ENCODE peak calls at places on chromosomes 6 and 20, in seven cellular contexts. One of them, this sample, is unnamed.

GRCh38 chr20:5073154-5074049 is 46.4 kb downstream of the PCNA start:
- DNase-seq in body of pancreas: peak
- DNase-seq in lower leg skin: peak
- DNase-seq in astrocyte of the cerebellum: peak
- DNase-seq in colonic mucosa: peak
- DNase-seq in tibial artery: peak
- DNase-seq in bronchial epithelial cell: peak
- DNase-seq in this sample: peak

GRCh38 chr6:138963531-138963930 is 24.5 kb downstream of the REPS1 start:
- DNase-seq in body of pancreas: peak
- DNase-seq in bronchial epithelial cell: no peak
- DNase-seq in astrocyte of the cerebellum: no peak
- DNase-seq in tibial artery: no peak
- DNase-seq in colonic mucosa: no peak
- DNase-seq in lower leg skin: no peak
- DNase-seq in this sample: no peak

GRCh38 chr20:23050847-23051627 is 1.6 kb upstream of the THBD start:
- DNase-seq in colonic mucosa: peak
- DNase-seq in astrocyte of the cerebellum: peak
- DNase-seq in lower leg skin: peak
- DNase-seq in bronchial epithelial cell: peak
- DNase-seq in tibial artery: peak
- DNase-seq in body of pancreas: peak
- DNase-seq in this sample: no peak

GRCh38 chr6:26500102-26500501 is at the start of gene BTN1A1:
- DNase-seq in tibial artery: no peak
- DNase-seq in colonic mucosa: no peak
- DNase-seq in lower leg skin: no peak
- DNase-seq in body of pancreas: no peak
- DNase-seq in bronchial epithelial cell: no peak
- DNase-seq in astrocyte of the cerebellum: no peak
- DNase-seq in this sample: no peak

GRCh38 chr6:107843400-107843799 is 19.3 kb upstream of the SCML4 start:
- DNase-seq in colonic mucosa: no peak
- DNase-seq in bronchial epithelial cell: peak
- DNase-seq in astrocyte of the cerebellum: no peak
- DNase-seq in tibial artery: no peak
- DNase-seq in body of pancreas: no peak
- DNase-seq in lower leg skin: no peak
- DNase-seq in this sample: no peak

GRCh38 chr6:163728442-163729126 is 314.1 kb downstream of the QKI start:
- DNase-seq in body of pancreas: no peak
- DNase-seq in astrocyte of the cerebellum: no peak
- DNase-seq in lower leg skin: peak
- DNase-seq in colonic mucosa: no peak
- DNase-seq in bronchial epithelial cell: no peak
- DNase-seq in tibial artery: no peak
- DNase-seq in this sample: no peak

GRCh38 chr20:25532015-25532751 is 53.1 kb downstream of the NINL start:
- DNase-seq in astrocyte of the cerebellum: no peak
- DNase-seq in bronchial epithelial cell: peak
- DNase-seq in body of pancreas: no peak
- DNase-seq in tibial artery: no peak
- DNase-seq in colonic mucosa: no peak
- DNase-seq in lower leg skin: peak
- DNase-seq in this sample: peak

GRCh38 chr6:593139-593906 is 63.6 kb downstream of the HUS1B start:
- DNase-seq in astrocyte of the cerebellum: peak
- DNase-seq in colonic mucosa: peak
- DNase-seq in bronchial epithelial cell: peak
- DNase-seq in body of pancreas: peak
- DNase-seq in lower leg skin: no peak
- DNase-seq in tibial artery: peak
- DNase-seq in this sample: peak

GRCh38 chr20:54140927-54141566 is 32.7 kb downstream of the CYP24A1 start:
- DNase-seq in bronchial epithelial cell: peak
- DNase-seq in body of pancreas: no peak
- DNase-seq in lower leg skin: no peak
- DNase-seq in tibial artery: no peak
- DNase-seq in colonic mucosa: no peak
- DNase-seq in astrocyte of the cerebellum: peak
- DNase-seq in this sample: peak

GRCh38 chr6:84645563-84646266 is 118.7 kb downstream of the TBX18 start:
- DNase-seq in tibial artery: no peak
- DNase-seq in body of pancreas: no peak
- DNase-seq in colonic mucosa: no peak
- DNase-seq in bronchial epithelial cell: peak
- DNase-seq in astrocyte of the cerebellum: no peak
- DNase-seq in lower leg skin: no peak
- DNase-seq in this sample: no peak

GRCh38 chr20:63900373-63900772 is 5.4 kb downstream of the DNAJC5 start:
- DNase-seq in colonic mucosa: no peak
- DNase-seq in tibial artery: no peak
- DNase-seq in astrocyte of the cerebellum: no peak
- DNase-seq in body of pancreas: no peak
- DNase-seq in bronchial epithelial cell: no peak
- DNase-seq in lower leg skin: no peak
- DNase-seq in this sample: no peak

GRCh38 chr6:113362542-113363430 is 494.4 kb upstream of the MARCKS start:
- DNase-seq in colonic mucosa: no peak
- DNase-seq in bronchial epithelial cell: peak
- DNase-seq in lower leg skin: no peak
- DNase-seq in astrocyte of the cerebellum: no peak
- DNase-seq in tibial artery: no peak
- DNase-seq in body of pancreas: no peak
- DNase-seq in this sample: no peak

GRCh38 chr6:48117246-48117645 is 6.2 kb upstream of the PTCHD4 start:
- DNase-seq in colonic mucosa: no peak
- DNase-seq in astrocyte of the cerebellum: no peak
- DNase-seq in body of pancreas: no peak
- DNase-seq in tibial artery: no peak
- DNase-seq in bronchial epithelial cell: no peak
- DNase-seq in lower leg skin: no peak
- DNase-seq in this sample: no peak

GRCh38 chr20:21719592-21720214 is 14.2 kb downstream of the PAX1 start:
- DNase-seq in colonic mucosa: peak
- DNase-seq in body of pancreas: peak
- DNase-seq in lower leg skin: no peak
- DNase-seq in astrocyte of the cerebellum: peak
- DNase-seq in tibial artery: peak
- DNase-seq in bronchial epithelial cell: peak
- DNase-seq in this sample: peak

GRCh38 chr6:16663896-16664295 is 97.4 kb downstream of the ATXN1 start:
- DNase-seq in colonic mucosa: no peak
- DNase-seq in bronchial epithelial cell: no peak
- DNase-seq in tibial artery: no peak
- DNase-seq in body of pancreas: no peak
- DNase-seq in lower leg skin: no peak
- DNase-seq in astrocyte of the cerebellum: no peak
- DNase-seq in this sample: no peak

GRCh38 chr20:20237093-20237959 is 130.6 kb upstream of the INSM1 start:
- DNase-seq in body of pancreas: peak
- DNase-seq in astrocyte of the cerebellum: peak
- DNase-seq in tibial artery: peak
- DNase-seq in lower leg skin: no peak
- DNase-seq in colonic mucosa: peak
- DNase-seq in bronchial epithelial cell: peak
- DNase-seq in this sample: peak

GRCh38 chr20:4167261-4168004 is 152.1 kb upstream of the RNF24 start:
- DNase-seq in colonic mucosa: no peak
- DNase-seq in astrocyte of the cerebellum: no peak
- DNase-seq in body of pancreas: peak
- DNase-seq in bronchial epithelial cell: no peak
- DNase-seq in lower leg skin: no peak
- DNase-seq in tibial artery: no peak
- DNase-seq in this sample: peak

GRCh38 chr6:101393291-101394251 is at the start of gene GRIK2:
- DNase-seq in lower leg skin: peak
- DNase-seq in bronchial epithelial cell: no peak
- DNase-seq in colonic mucosa: no peak
- DNase-seq in astrocyte of the cerebellum: no peak
- DNase-seq in tibial artery: no peak
- DNase-seq in body of pancreas: peak
- DNase-seq in this sample: peak

GRCh38 chr6:39206250-39206721 is 23.0 kb downstream of the KCNK5 start:
- DNase-seq in body of pancreas: peak
- DNase-seq in astrocyte of the cerebellum: no peak
- DNase-seq in bronchial epithelial cell: no peak
- DNase-seq in lower leg skin: no peak
- DNase-seq in colonic mucosa: no peak
- DNase-seq in tibial artery: no peak
- DNase-seq in this sample: no peak

GRCh38 chr20:4519530-4519929 is 202.2 kb upstream of the PRND start:
- DNase-seq in tibial artery: no peak
- DNase-seq in colonic mucosa: peak
- DNase-seq in bronchial epithelial cell: peak
- DNase-seq in astrocyte of the cerebellum: no peak
- DNase-seq in lower leg skin: no peak
- DNase-seq in body of pancreas: no peak
- DNase-seq in this sample: peak

GRCh38 chr20:10432079-10432478 is 1.9 kb downstream of the MKKS start:
- DNase-seq in tibial artery: no peak
- DNase-seq in colonic mucosa: no peak
- DNase-seq in astrocyte of the cerebellum: no peak
- DNase-seq in body of pancreas: no peak
- DNase-seq in bronchial epithelial cell: no peak
- DNase-seq in lower leg skin: no peak
- DNase-seq in this sample: no peak

GRCh38 chr6:143592335-143592734 is 80.8 kb upstream of the FUCA2 start:
- DNase-seq in bronchial epithelial cell: peak
- DNase-seq in tibial artery: no peak
- DNase-seq in lower leg skin: no peak
- DNase-seq in body of pancreas: peak
- DNase-seq in astrocyte of the cerebellum: no peak
- DNase-seq in colonic mucosa: no peak
- DNase-seq in this sample: no peak

GRCh38 chr6:155263373-155264063 is at the start of gene CLDN20:
- DNase-seq in tibial artery: no peak
- DNase-seq in astrocyte of the cerebellum: no peak
- DNase-seq in colonic mucosa: no peak
- DNase-seq in lower leg skin: no peak
- DNase-seq in bronchial epithelial cell: no peak
- DNase-seq in body of pancreas: no peak
- DNase-seq in this sample: no peak

GRCh38 chr6:66926060-66926459 is 1219.0 kb upstream of the EYS start:
- DNase-seq in bronchial epithelial cell: no peak
- DNase-seq in colonic mucosa: no peak
- DNase-seq in tibial artery: no peak
- DNase-seq in lower leg skin: no peak
- DNase-seq in body of pancreas: no peak
- DNase-seq in astrocyte of the cerebellum: no peak
- DNase-seq in this sample: no peak

GRCh38 chr6:41336824-41337223 is 1.4 kb downstream of the NCR2 start:
- DNase-seq in tibial artery: no peak
- DNase-seq in body of pancreas: no peak
- DNase-seq in colonic mucosa: no peak
- DNase-seq in lower leg skin: no peak
- DNase-seq in bronchial epithelial cell: no peak
- DNase-seq in astrocyte of the cerebellum: no peak
- DNase-seq in this sample: no peak

DNA sequence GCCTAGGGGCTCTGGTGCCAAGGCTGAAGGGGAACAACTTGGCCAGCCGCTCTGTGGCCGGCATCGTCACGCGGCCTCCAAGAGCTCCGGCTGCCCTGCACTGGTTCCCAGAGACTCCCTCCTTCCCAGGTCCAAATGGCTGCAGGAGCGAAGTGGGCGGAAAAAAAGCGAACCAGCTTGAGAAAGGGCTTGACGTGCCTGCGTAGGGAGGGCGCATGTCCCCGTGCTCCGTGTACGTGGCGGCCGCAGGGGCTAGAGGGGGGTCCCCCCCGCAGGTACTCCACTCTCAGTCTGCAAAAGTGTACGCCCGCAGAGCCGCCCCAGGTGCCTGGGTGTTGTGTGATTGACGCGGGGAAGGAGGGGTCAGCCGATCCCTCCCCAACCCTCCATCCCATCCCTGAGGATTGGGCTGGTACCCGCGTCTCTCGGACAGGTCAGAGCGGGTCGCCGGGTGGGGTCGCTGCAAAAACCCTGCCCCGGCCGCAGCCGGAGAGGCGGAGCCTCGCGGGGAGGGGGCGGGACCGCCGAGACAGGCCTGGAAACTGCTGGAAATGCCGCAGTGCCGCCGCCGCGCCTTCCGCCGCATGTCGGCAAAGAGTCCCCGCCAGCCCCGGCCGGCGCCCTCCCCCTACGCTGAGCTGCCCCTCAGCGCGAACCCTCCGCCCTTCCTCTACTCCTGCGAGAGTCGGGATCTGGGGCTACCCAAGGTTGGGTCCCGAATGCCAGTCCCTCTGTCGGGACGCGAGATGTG is 814 bp upstream of the HSP90AB1 start:
- DNase-seq in astrocyte of the cerebellum: no peak
- DNase-seq in tibial artery: peak
- DNase-seq in lower leg skin: peak
- DNase-seq in body of pancreas: peak
- DNase-seq in bronchial epithelial cell: peak
- DNase-seq in colonic mucosa: peak
- DNase-seq in this sample: peak
- TF ChIP-seq CTCF in astrocyte of the cerebellum: no peak
- TF ChIP-seq CTCF in tibial artery: no peak
- TF ChIP-seq CTCF in lower leg skin: no peak
- TF ChIP-seq CTCF in body of pancreas: no peak
- TF ChIP-seq CTCF in bronchial epithelial cell: peak
- TF ChIP-seq CTCF in colonic mucosa: no peak
- TF ChIP-seq CTCF in this sample: peak

DNA sequence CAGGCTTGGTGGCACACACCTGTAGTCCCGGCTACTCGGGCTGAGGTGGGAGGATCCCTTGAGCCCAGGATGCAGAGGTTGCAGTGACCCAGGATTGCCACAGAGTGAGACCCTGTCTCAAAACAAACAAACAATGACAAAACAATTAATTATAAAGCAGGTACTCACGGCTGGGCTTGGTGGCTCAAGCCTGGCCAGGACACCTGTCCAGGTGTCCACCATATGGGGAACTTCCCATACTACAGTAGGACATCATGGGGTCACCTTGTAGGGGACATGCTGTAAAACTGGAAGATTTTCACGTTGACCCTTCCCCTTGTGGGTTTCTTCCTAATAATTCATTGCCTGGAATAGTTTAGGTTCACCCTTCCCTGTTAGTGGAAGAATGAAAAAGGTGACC is 30.7 kb upstream of the RPL7L1 start:
- DNase-seq in body of pancreas: peak
- DNase-seq in bronchial epithelial cell: no peak
- DNase-seq in lower leg skin: no peak
- DNase-seq in astrocyte of the cerebellum: no peak
- DNase-seq in colonic mucosa: no peak
- DNase-seq in tibial artery: no peak
- DNase-seq in this sample: no peak
- TF ChIP-seq CTCF in body of pancreas: no peak
- TF ChIP-seq CTCF in bronchial epithelial cell: no peak
- TF ChIP-seq CTCF in lower leg skin: no peak
- TF ChIP-seq CTCF in astrocyte of the cerebellum: no peak
- TF ChIP-seq CTCF in colonic mucosa: no peak
- TF ChIP-seq CTCF in tibial artery: no peak
- TF ChIP-seq CTCF in this sample: no peak

GRCh38 chr6:75280131-75280855 is 4.3 kb downstream of the TMEM30A start:
- DNase-seq in astrocyte of the cerebellum: no peak
- DNase-seq in bronchial epithelial cell: peak
- DNase-seq in body of pancreas: no peak
- DNase-seq in tibial artery: no peak
- DNase-seq in lower leg skin: no peak
- DNase-seq in colonic mucosa: no peak
- DNase-seq in this sample: no peak
- TF ChIP-seq CTCF in astrocyte of the cerebellum: no peak
- TF ChIP-seq CTCF in bronchial epithelial cell: no peak
- TF ChIP-seq CTCF in body of pancreas: no peak
- TF ChIP-seq CTCF in tibial artery: no peak
- TF ChIP-seq CTCF in lower leg skin: no peak
- TF ChIP-seq CTCF in colonic mucosa: no peak
- TF ChIP-seq CTCF in this sample: no peak

GRCh38 chr6:32968770-32969684 is 633 bp downstream of the BRD2 start:
- DNase-seq in lower leg skin: peak
- DNase-seq in colonic mucosa: peak
- DNase-seq in tibial artery: peak
- DNase-seq in astrocyte of the cerebellum: peak
- DNase-seq in body of pancreas: peak
- DNase-seq in bronchial epithelial cell: peak
- DNase-seq in this sample: peak
- TF ChIP-seq CTCF in lower leg skin: no peak
- TF ChIP-seq CTCF in colonic mucosa: no peak
- TF ChIP-seq CTCF in tibial artery: no peak
- TF ChIP-seq CTCF in astrocyte of the cerebellum: peak
- TF ChIP-seq CTCF in body of pancreas: no peak
- TF ChIP-seq CTCF in bronchial epithelial cell: peak
- TF ChIP-seq CTCF in this sample: no peak

This sample was measured in Calu3.